ENCODE peak calls at places on chromosomes 13 and 19, in seven cellular contexts. M, O, L, R, A, I and J are unnamed samples.

GRCh38 chr19:38736036-38736412 is 8.2 kb downstream of the CAPN12 start:
- DNase-seq in R (no peak), A (peak), M (peak), I (peak), L (peak), O (peak), J (no peak)

GRCh38 chr19:53172892-53173291 is 14.0 kb upstream of the ZNF347 start:
- DNase-seq in O (no peak), R (no peak), A (no peak), M (no peak), L (no peak), I (no peak), J (peak)

GRCh38 chr13:99208185-99208584 is 7.5 kb downstream of the UBAC2 start:
- DNase-seq in O (no peak), L (no peak), M (no peak), I (no peak), R (no peak), A (no peak), J (no peak)

GRCh38 chr19:15426485-15427349 is 7.9 kb upstream of the AKAP8L start:
- DNase-seq in L (no peak), R (no peak), I (no peak), O (no peak), A (no peak), M (no peak), J (no peak)

GRCh38 chr19:53597023-53597422 is 34.8 kb upstream of the DPRX start:
- DNase-seq in I (no peak), M (no peak), O (no peak), R (no peak), L (no peak), A (no peak), J (no peak)

GRCh38 chr19:47613165-47614146 is 4.5 kb downstream of the BICRA start:
- DNase-seq in M (peak), L (no peak), A (no peak), R (peak), I (no peak), O (no peak), J (peak)

GRCh38 chr19:16078759-16079707 is 2.7 kb downstream of the TPM4 start:
- DNase-seq in O (peak), M (peak), L (peak), A (peak), R (no peak), I (peak), J (peak)

GRCh38 chr19:50330365-50331078 is 1.3 kb upstream of the KCNC3 start:
- DNase-seq in A (peak), M (peak), I (peak), R (peak), O (peak), L (peak), J (peak)

GRCh38 chr19:12555456-12555930 is 4.2 kb upstream of the ZNF564 start:
- DNase-seq in L (no peak), O (no peak), R (no peak), A (no peak), M (no peak), I (no peak), J (no peak)

GRCh38 chr13:53321301-53321700 is 292.7 kb downstream of the OLFM4 start:
- DNase-seq in O (no peak), A (no peak), R (no peak), M (no peak), L (no peak), I (no peak), J (no peak)

GRCh38 chr19:51168571-51169282 is 26.6 kb downstream of the SIGLEC7 start:
- DNase-seq in L (no peak), M (no peak), R (no peak), O (no peak), I (no peak), A (no peak), J (no peak)

GRCh38 chr13:93045836-93046235 is 180.8 kb upstream of the GPC6 start:
- DNase-seq in R (no peak), M (no peak), A (no peak), I (no peak), L (no peak), O (no peak), J (peak)

GRCh38 chr19:6260912-6261636 is 18.7 kb downstream of the MLLT1 start:
- DNase-seq in L (peak), R (no peak), O (no peak), M (peak), A (peak), I (no peak), J (peak)

GRCh38 chr19:56076413-56076998 is 44.6 kb downstream of the ZNF787 start:
- DNase-seq in M (no peak), O (no peak), L (no peak), R (no peak), A (peak), I (peak), J (peak)

GRCh38 chr19:33622505-33622808 is 704 bp downstream of the CHST8 start:
- DNase-seq in M (no peak), L (no peak), I (no peak), A (no peak), O (no peak), R (no peak), J (no peak)

GRCh38 chr19:48925240-48925843 is 8.2 kb upstream of the DHDH start:
- DNase-seq in M (no peak), I (no peak), L (no peak), R (no peak), A (no peak), O (no peak), J (peak)

GRCh38 chr13:112819111-112819510 is 129.3 kb downstream of the ATP11A start:
- DNase-seq in A (no peak), R (no peak), L (no peak), O (no peak), I (no peak), M (no peak), J (no peak)

GRCh38 chr13:25214371-25215252 is 42.5 kb upstream of the AMER2 start:
- DNase-seq in A (no peak), M (no peak), I (no peak), R (no peak), L (no peak), O (no peak), J (peak)

GRCh38 chr19:3389446-3389778 is 23.0 kb downstream of the NFIC start:
- DNase-seq in M (no peak), L (no peak), R (no peak), I (no peak), O (no peak), A (no peak), J (no peak)

GRCh38 chr13:113001251-113002140 is 32.5 kb downstream of the MCF2L start:
- DNase-seq in I (no peak), R (peak), L (no peak), M (no peak), A (no peak), O (no peak), J (peak)

GRCh38 chr19:48501961-48502719 is 9.5 kb downstream of the LMTK3 start:
- DNase-seq in R (peak), I (peak), A (peak), O (no peak), L (peak), M (no peak), J (peak)

GRCh38 chr13:49400755-49401659 is 42.9 kb downstream of the CAB39L start:
- DNase-seq in O (no peak), M (peak), L (no peak), I (no peak), R (no peak), A (no peak), J (peak)

GRCh38 chr13:105759467-105759866 is 776.0 kb downstream of the EFNB2 start:
- DNase-seq in R (no peak), L (no peak), I (no peak), O (no peak), M (no peak), A (no peak), J (no peak)

GRCh38 chr13:110506396-110506795 is 55.1 kb downstream of the RAB20 start:
- DNase-seq in I (no peak), M (no peak), A (no peak), O (no peak), R (no peak), L (no peak), J (no peak)